ENCODE peak calls at places on chromosomes 7 and 10, in four cellular contexts. R is hippocampal formation, W is NCI-H345, J is HTR-8/SVneo. D is an unnamed sample.

GRCh38 chr10:102782698-102783540 is 39.2 kb downstream of the WBP1L start:
- DNase-seq in R (no peak), W (no peak), J (no peak), D (peak)

GRCh38 chr10:74153123-74153522 is 2.1 kb downstream of the ADK start:
- DNase-seq in R (no peak), W (no peak), J (no peak), D (no peak)

GRCh38 chr10:61153766-61154165 is 209.8 kb upstream of the RHOBTB1 start:
- DNase-seq in R (no peak), W (no peak), J (no peak), D (no peak)

GRCh38 chr10:131997366-131998049 is 15.8 kb upstream of the BNIP3 start:
- DNase-seq in R (no peak), W (peak), J (peak), D (peak)

GRCh38 chr7:94401411-94401810 is 6.7 kb downstream of the COL1A2 start:
- DNase-seq in R (no peak), W (no peak), J (no peak), D (no peak)

GRCh38 chr7:79332091-79332490 is 121.4 kb downstream of the MAGI2 start:
- DNase-seq in R (no peak), W (no peak), J (peak), D (no peak)

GRCh38 chr10:126387931-126388911 is at the start of gene ADAM12:
- DNase-seq in R (peak), W (no peak), J (no peak), D (peak)

GRCh38 chr7:87316846-87317545 is 28.5 kb upstream of the CROT start:
- DNase-seq in R (no peak), W (peak), J (peak), D (peak)

GRCh38 chr10:124495176-124495575 is 33.6 kb downstream of the LHPP start:
- DNase-seq in R (no peak), W (no peak), J (no peak), D (no peak)

GRCh38 chr7:76220185-76221057 is 18.7 kb downstream of the SRRM3 start:
- DNase-seq in R (peak), W (no peak), J (no peak), D (no peak)

D was measured in SJSA1.